ENCODE peak calls at places on chromosomes 12 and 14, in seven cellular contexts. One of them, this sample, is unnamed.

GRCh38 chr12:43969882-43970281 is 134.0 kb downstream of the TMEM117 start:
- DNase-seq in endodermal cell: no peak
- DNase-seq in choroid plexus epithelial cell: peak; percentile 34
- DNase-seq in CMK: no peak
- DNase-seq in renal cortical epithelial cell: peak; percentile 15
- DNase-seq in fibroblast of villous mesenchyme: peak; percentile 8
- DNase-seq in globus pallidus: no peak
- DNase-seq in this sample: no peak

GRCh38 chr12:91974541-91974940 is 171.1 kb downstream of the BTG1 start:
- DNase-seq in CMK: no peak
- DNase-seq in choroid plexus epithelial cell: peak; percentile 64
- DNase-seq in endodermal cell: no peak
- DNase-seq in fibroblast of villous mesenchyme: peak; percentile 43
- DNase-seq in renal cortical epithelial cell: no peak
- DNase-seq in globus pallidus: no peak
- DNase-seq in this sample: no peak

GRCh38 chr12:132393991-132394949 is 64.9 kb upstream of the GALNT9 start:
- DNase-seq in globus pallidus: no peak
- DNase-seq in choroid plexus epithelial cell: no peak
- DNase-seq in fibroblast of villous mesenchyme: no peak
- DNase-seq in endodermal cell: no peak
- DNase-seq in CMK: no peak
- DNase-seq in renal cortical epithelial cell: no peak
- DNase-seq in this sample: no peak

GRCh38 chr12:40229690-40230651 is 5.2 kb downstream of the LRRK2 start:
- DNase-seq in endodermal cell: no peak
- DNase-seq in fibroblast of villous mesenchyme: no peak
- DNase-seq in globus pallidus: no peak
- DNase-seq in CMK: no peak
- DNase-seq in choroid plexus epithelial cell: no peak
- DNase-seq in renal cortical epithelial cell: no peak
- DNase-seq in this sample: no peak

GRCh38 chr12:129531004-129531403 is 372.8 kb downstream of the TMEM132D start:
- DNase-seq in fibroblast of villous mesenchyme: no peak
- DNase-seq in renal cortical epithelial cell: no peak
- DNase-seq in globus pallidus: no peak
- DNase-seq in endodermal cell: peak; percentile 91
- DNase-seq in choroid plexus epithelial cell: peak; percentile 26
- DNase-seq in CMK: no peak
- DNase-seq in this sample: no peak

GRCh38 chr12:51855586-51856428 is 7.3 kb upstream of the FIGNL2 start:
- DNase-seq in fibroblast of villous mesenchyme: no peak
- DNase-seq in CMK: no peak
- DNase-seq in choroid plexus epithelial cell: no peak
- DNase-seq in renal cortical epithelial cell: peak; percentile 93
- DNase-seq in endodermal cell: peak; percentile 95
- DNase-seq in globus pallidus: no peak
- DNase-seq in this sample: no peak

GRCh38 chr12:116459921-116460666 is 99.1 kb upstream of the MAP1LC3B2 start:
- DNase-seq in fibroblast of villous mesenchyme: peak; percentile 16
- DNase-seq in choroid plexus epithelial cell: no peak
- DNase-seq in globus pallidus: no peak
- DNase-seq in renal cortical epithelial cell: no peak
- DNase-seq in endodermal cell: no peak
- DNase-seq in CMK: no peak
- DNase-seq in this sample: no peak

GRCh38 chr12:38159092-38159551 is 157.5 kb upstream of the ALG10B start:
- DNase-seq in fibroblast of villous mesenchyme: no peak
- DNase-seq in globus pallidus: no peak
- DNase-seq in renal cortical epithelial cell: no peak
- DNase-seq in CMK: no peak
- DNase-seq in choroid plexus epithelial cell: no peak
- DNase-seq in endodermal cell: no peak
- DNase-seq in this sample: no peak

GRCh38 chr12:48783432-48783831 is 5.5 kb downstream of the ADCY6 start:
- DNase-seq in fibroblast of villous mesenchyme: no peak
- DNase-seq in choroid plexus epithelial cell: no peak
- DNase-seq in endodermal cell: no peak
- DNase-seq in CMK: no peak
- DNase-seq in globus pallidus: no peak
- DNase-seq in renal cortical epithelial cell: no peak
- DNase-seq in this sample: no peak

GRCh38 chr14:69625299-69626131 is 14.1 kb downstream of the SUSD6 start:
- DNase-seq in CMK: peak; percentile 91
- DNase-seq in globus pallidus: peak; percentile 60
- DNase-seq in choroid plexus epithelial cell: peak; percentile 66
- DNase-seq in fibroblast of villous mesenchyme: peak; percentile 59
- DNase-seq in renal cortical epithelial cell: peak; percentile 57
- DNase-seq in endodermal cell: no peak
- DNase-seq in this sample: no peak

GRCh38 chr12:31682136-31682962 is 22.9 kb downstream of the ETFBKMT start:
- DNase-seq in globus pallidus: peak; percentile 37
- DNase-seq in endodermal cell: peak; percentile 95
- DNase-seq in CMK: peak; percentile 80
- DNase-seq in renal cortical epithelial cell: peak; percentile 64
- DNase-seq in choroid plexus epithelial cell: peak; percentile 96
- DNase-seq in fibroblast of villous mesenchyme: peak; percentile 87
- DNase-seq in this sample: peak; percentile 63

GRCh38 chr12:54033980-54034783 is 1.3 kb downstream of the HOXC5 start:
- DNase-seq in choroid plexus epithelial cell: no peak
- DNase-seq in CMK: no peak
- DNase-seq in endodermal cell: peak; percentile 74
- DNase-seq in globus pallidus: no peak
- DNase-seq in renal cortical epithelial cell: peak; percentile 33
- DNase-seq in fibroblast of villous mesenchyme: no peak
- DNase-seq in this sample: no peak

GRCh38 chr14:75689012-75689411 is 28.0 kb downstream of the TTLL5 start:
- DNase-seq in renal cortical epithelial cell: no peak
- DNase-seq in globus pallidus: no peak
- DNase-seq in endodermal cell: no peak
- DNase-seq in CMK: no peak
- DNase-seq in fibroblast of villous mesenchyme: peak; percentile 76
- DNase-seq in choroid plexus epithelial cell: peak; percentile 76
- DNase-seq in this sample: no peak

GRCh38 chr12:25249951-25250738 is 584 bp downstream of the KRAS start:
- DNase-seq in choroid plexus epithelial cell: peak; percentile 23
- DNase-seq in renal cortical epithelial cell: no peak
- DNase-seq in endodermal cell: peak; percentile 86
- DNase-seq in fibroblast of villous mesenchyme: no peak
- DNase-seq in CMK: peak; percentile 12
- DNase-seq in globus pallidus: peak; percentile 21
- DNase-seq in this sample: no peak

GRCh38 chr12:25497021-25497420 is 56.1 kb downstream of the LMNTD1 start:
- DNase-seq in CMK: no peak
- DNase-seq in choroid plexus epithelial cell: peak; percentile 8
- DNase-seq in fibroblast of villous mesenchyme: no peak
- DNase-seq in renal cortical epithelial cell: no peak
- DNase-seq in endodermal cell: no peak
- DNase-seq in globus pallidus: no peak
- DNase-seq in this sample: no peak

GRCh38 chr14:20512139-20512905 is 7.0 kb downstream of the RNASE10 start:
- DNase-seq in renal cortical epithelial cell: peak; percentile 34
- DNase-seq in choroid plexus epithelial cell: no peak
- DNase-seq in fibroblast of villous mesenchyme: no peak
- DNase-seq in CMK: no peak
- DNase-seq in endodermal cell: no peak
- DNase-seq in globus pallidus: no peak
- DNase-seq in this sample: no peak

GRCh38 chr14:60490270-60490669 is 4.4 kb upstream of the C14orf39 start:
- DNase-seq in CMK: no peak
- DNase-seq in endodermal cell: no peak
- DNase-seq in renal cortical epithelial cell: no peak
- DNase-seq in globus pallidus: no peak
- DNase-seq in fibroblast of villous mesenchyme: no peak
- DNase-seq in choroid plexus epithelial cell: no peak
- DNase-seq in this sample: no peak

GRCh38 chr14:95774265-95775160 is 60.6 kb upstream of the TCL1A start:
- DNase-seq in endodermal cell: peak; percentile 90
- DNase-seq in renal cortical epithelial cell: peak; percentile 25
- DNase-seq in fibroblast of villous mesenchyme: peak; percentile 39
- DNase-seq in choroid plexus epithelial cell: peak; percentile 42
- DNase-seq in globus pallidus: peak; percentile 25
- DNase-seq in CMK: peak; percentile 18
- DNase-seq in this sample: no peak

GRCh38 chr14:51609251-51609986 is 42.3 kb upstream of the FRMD6 start:
- DNase-seq in renal cortical epithelial cell: no peak
- DNase-seq in choroid plexus epithelial cell: peak; percentile 50
- DNase-seq in CMK: no peak
- DNase-seq in fibroblast of villous mesenchyme: peak; percentile 94
- DNase-seq in endodermal cell: no peak
- DNase-seq in globus pallidus: no peak
- DNase-seq in this sample: no peak

GRCh38 chr14:99604766-99605298 is 825 bp upstream of the CCDC85C start:
- DNase-seq in CMK: no peak
- DNase-seq in globus pallidus: no peak
- DNase-seq in choroid plexus epithelial cell: peak; percentile 10
- DNase-seq in endodermal cell: no peak
- DNase-seq in renal cortical epithelial cell: no peak
- DNase-seq in fibroblast of villous mesenchyme: peak; percentile 40
- DNase-seq in this sample: no peak

GRCh38 chr14:49796025-49796424 is 28.1 kb downstream of the KLHDC2 start:
- DNase-seq in fibroblast of villous mesenchyme: no peak
- DNase-seq in choroid plexus epithelial cell: no peak
- DNase-seq in endodermal cell: no peak
- DNase-seq in globus pallidus: no peak
- DNase-seq in CMK: no peak
- DNase-seq in renal cortical epithelial cell: no peak
- DNase-seq in this sample: no peak

GRCh38 chr12:27424631-27425230 is 21.8 kb upstream of the SMCO2 start:
- DNase-seq in globus pallidus: peak; percentile 53
- DNase-seq in renal cortical epithelial cell: peak; percentile 77
- DNase-seq in fibroblast of villous mesenchyme: peak; percentile 76
- DNase-seq in choroid plexus epithelial cell: peak; percentile 87
- DNase-seq in endodermal cell: peak; percentile 66
- DNase-seq in CMK: no peak
- DNase-seq in this sample: no peak

GRCh38 chr12:124486346-124486963 is 81.0 kb downstream of the NCOR2 start:
- DNase-seq in CMK: no peak
- DNase-seq in globus pallidus: no peak
- DNase-seq in fibroblast of villous mesenchyme: no peak
- DNase-seq in renal cortical epithelial cell: no peak
- DNase-seq in endodermal cell: no peak
- DNase-seq in choroid plexus epithelial cell: no peak
- DNase-seq in this sample: no peak

GRCh38 chr14:55625481-55625880 is 45.5 kb downstream of the KTN1 start:
- DNase-seq in CMK: no peak
- DNase-seq in globus pallidus: no peak
- DNase-seq in endodermal cell: no peak
- DNase-seq in choroid plexus epithelial cell: no peak
- DNase-seq in renal cortical epithelial cell: no peak
- DNase-seq in fibroblast of villous mesenchyme: no peak
- DNase-seq in this sample: no peak

GRCh38 chr14:41521891-41522290 is 84.8 kb upstream of the LRFN5 start:
- DNase-seq in endodermal cell: no peak
- DNase-seq in choroid plexus epithelial cell: no peak
- DNase-seq in globus pallidus: no peak
- DNase-seq in renal cortical epithelial cell: no peak
- DNase-seq in fibroblast of villous mesenchyme: no peak
- DNase-seq in CMK: no peak
- DNase-seq in this sample: no peak

GRCh38 chr12:72684491-72684890 is 412.3 kb downstream of the TRHDE start:
- DNase-seq in CMK: no peak
- DNase-seq in endodermal cell: no peak
- DNase-seq in choroid plexus epithelial cell: no peak
- DNase-seq in globus pallidus: no peak
- DNase-seq in fibroblast of villous mesenchyme: no peak
- DNase-seq in renal cortical epithelial cell: no peak
- DNase-seq in this sample: no peak

GRCh38 chr12:53478865-53479264 is 20.4 kb downstream of the MAP3K12 start:
- DNase-seq in endodermal cell: no peak
- DNase-seq in fibroblast of villous mesenchyme: no peak
- DNase-seq in renal cortical epithelial cell: no peak
- DNase-seq in globus pallidus: no peak
- DNase-seq in choroid plexus epithelial cell: no peak
- DNase-seq in CMK: no peak
- DNase-seq in this sample: no peak

GRCh38 chr14:80996049-80996901 is 40.9 kb downstream of the TSHR start:
- DNase-seq in fibroblast of villous mesenchyme: peak; percentile 81
- DNase-seq in endodermal cell: no peak
- DNase-seq in CMK: peak; percentile 18
- DNase-seq in globus pallidus: peak; percentile 71
- DNase-seq in renal cortical epithelial cell: peak; percentile 79
- DNase-seq in choroid plexus epithelial cell: peak; percentile 93
- DNase-seq in this sample: peak; percentile 26

GRCh38 chr12:93772003-93772402 is 94.8 kb downstream of the CRADD start:
- DNase-seq in fibroblast of villous mesenchyme: no peak
- DNase-seq in endodermal cell: no peak
- DNase-seq in choroid plexus epithelial cell: no peak
- DNase-seq in globus pallidus: no peak
- DNase-seq in renal cortical epithelial cell: no peak
- DNase-seq in CMK: no peak
- DNase-seq in this sample: no peak

GRCh38 chr14:22122227-22123187 is 448.9 kb upstream of the OR4E1 start:
- DNase-seq in choroid plexus epithelial cell: peak; percentile 30
- DNase-seq in CMK: no peak
- DNase-seq in endodermal cell: no peak
- DNase-seq in fibroblast of villous mesenchyme: no peak
- DNase-seq in renal cortical epithelial cell: peak; percentile 35
- DNase-seq in globus pallidus: no peak
- DNase-seq in this sample: no peak

This sample was measured in brain pericyte.